ENCODE peak calls at places on chromosomes 16 and 17, in nine cellular contexts. F, L, A, J, R, C, W, Q and U are unnamed samples.
A peak's percentile ranks its signal among the peaks of the same experiment; 100 is the strongest.

GRCh38 chr16:35146031-35146710 is 1686.8 kb downstream of the TP53TG3F start:
- DNase-seq in A (no peak), Q (no peak), J (no peak), W (no peak), C (no peak), F (no peak), R (no peak), L (no peak), U (no peak)

GRCh38 chr16:68247932-68248331 is 2.8 kb downstream of the PLA2G15 start:
- DNase-seq in A (no peak), L (no peak), Q (peak; percentile 40), F (no peak), R (no peak), J (no peak), C (no peak), W (no peak), U (no peak)

GRCh38 chr16:86888240-86889044 is 310.1 kb downstream of the FOXL1 start:
- DNase-seq in R (no peak), L (no peak), Q (no peak), J (peak; percentile 56), F (no peak), A (no peak), W (no peak), C (no peak), U (no peak)

GRCh38 chr17:57608369-57609124 is 136.6 kb downstream of the CCDC182 start:
- DNase-seq in C (no peak), J (no peak), A (no peak), L (no peak), R (no peak), W (no peak), F (peak; percentile 47), Q (no peak), U (no peak)

GRCh38 chr17:66711936-66712335 is 123.0 kb upstream of the CACNG5 start:
- DNase-seq in Q (no peak), R (no peak), F (no peak), C (peak; percentile 7), A (no peak), L (no peak), W (no peak), J (peak; percentile 82), U (no peak)

GRCh38 chr17:64230551-64231408 is 32.3 kb downstream of the TEX2 start:
- DNase-seq in A (no peak), F (no peak), W (peak; percentile 78), R (peak; percentile 97), C (peak; percentile 96), L (no peak), Q (no peak), J (peak; percentile 14), U (peak; percentile 52)

GRCh38 chr16:86865866-86866675 is 287.7 kb downstream of the FOXL1 start:
- DNase-seq in R (peak; percentile 86), L (peak; percentile 86), W (no peak), A (no peak), C (peak; percentile 28), J (no peak), F (no peak), Q (peak; percentile 84), U (peak; percentile 84)

GRCh38 chr17:74990581-74991105 is 3.2 kb downstream of the CDR2L start:
- DNase-seq in C (no peak), Q (peak; percentile 30), J (no peak), F (no peak), L (no peak), A (no peak), W (no peak), R (no peak), U (no peak)

GRCh38 chr16:16110111-16110490 is 113.2 kb downstream of the ABCC6 start:
- DNase-seq in Q (no peak), W (no peak), R (no peak), L (no peak), A (no peak), J (no peak), C (no peak), F (no peak), U (no peak)

GRCh38 chr16:12763517-12763916 is 40.2 kb downstream of the CPPED1 start:
- DNase-seq in Q (no peak), W (no peak), F (no peak), C (no peak), R (peak; percentile 18), J (no peak), L (no peak), A (no peak), U (peak; percentile 16)

GRCh38 chr16:59412275-59412841 is 678.2 kb upstream of the GOT2 start:
- DNase-seq in C (no peak), L (no peak), F (peak; percentile 41), A (peak; percentile 9), J (peak; percentile 67), R (peak; percentile 34), W (no peak), Q (no peak), U (no peak)

GRCh38 chr17:63841350-63842172 is 924 bp downstream of the SMARCD2 start:
- DNase-seq in L (peak; percentile 79), W (no peak), C (peak; percentile 43), F (peak; percentile 71), J (no peak), A (peak; percentile 42), R (peak; percentile 93), Q (peak; percentile 81), U (peak; percentile 47)

GRCh38 chr16:3113765-3114479 is 1.5 kb downstream of the ZNF205 start:
- DNase-seq in L (no peak), C (no peak), A (no peak), F (no peak), R (no peak), W (no peak), Q (no peak), J (peak; percentile 35), U (peak; percentile 36)

GRCh38 chr16:3115011-3115410 is 2.6 kb downstream of the ZNF205 start:
- DNase-seq in Q (no peak), J (no peak), R (no peak), L (no peak), W (no peak), A (no peak), F (no peak), C (no peak), U (no peak)

GRCh38 chr16:3115561-3115960 is 3.2 kb downstream of the ZNF205 start:
- DNase-seq in R (no peak), J (no peak), F (no peak), W (no peak), L (no peak), C (no peak), Q (no peak), A (no peak), U (no peak)

GRCh38 chr16:3112881-3113574 is 642 bp downstream of the ZNF205 start:
- DNase-seq in R (peak; percentile 38), C (no peak), Q (no peak), A (no peak), F (no peak), L (no peak), J (no peak), W (no peak), U (no peak)

DNA sequence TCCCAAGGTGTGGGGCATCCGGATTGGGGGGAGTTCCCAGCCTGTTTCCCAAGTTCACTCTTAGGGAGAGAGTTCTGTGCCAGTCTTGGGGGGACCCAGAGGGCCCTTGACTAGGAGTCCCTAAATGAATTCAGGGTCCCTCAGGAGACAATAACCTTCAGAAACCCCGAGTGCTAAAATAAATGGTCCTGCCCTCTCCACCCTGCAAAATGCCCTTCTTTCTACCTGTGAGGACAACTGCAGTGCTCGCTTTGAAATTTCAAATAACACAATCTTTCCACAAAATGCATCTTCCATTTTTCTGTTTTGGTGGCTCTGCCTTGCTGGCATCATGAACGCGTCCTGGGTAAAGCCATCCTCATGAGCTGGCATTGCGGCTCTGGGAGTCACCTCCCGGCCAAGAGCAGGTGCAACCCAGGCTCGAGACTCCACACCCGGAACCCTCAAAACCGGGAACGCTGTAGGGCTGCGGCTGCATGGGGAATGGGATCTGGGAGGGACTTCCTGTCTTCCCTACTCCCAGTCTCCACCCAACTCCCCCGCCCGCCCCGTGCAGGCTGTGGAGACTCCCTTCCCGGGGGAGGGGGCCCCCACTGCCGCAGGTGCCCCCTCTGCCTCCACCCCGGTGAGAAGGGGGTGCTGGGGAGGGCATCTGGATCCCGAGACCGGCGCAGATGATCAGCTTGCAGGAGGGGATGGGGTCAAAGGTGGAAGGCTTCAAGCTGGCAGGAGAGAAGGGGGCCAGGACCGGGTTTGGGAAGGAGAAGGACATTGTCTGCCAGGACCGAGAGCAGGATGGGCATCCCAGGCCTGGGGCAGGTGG is at the start of gene ZNF205:
- DNase-seq in C (peak; percentile 67), A (no peak), W (no peak), J (peak; percentile 85), F (peak; percentile 85), L (peak; percentile 80), R (peak; percentile 85), Q (peak; percentile 77), U (peak; percentile 85)
- H3K4me3 ChIP-seq in C (peak within 1 kb of the TSS; percentile 94), A (peak within 1 kb of the TSS; percentile 70), W (peak within 1 kb of the TSS; percentile 98), J (peak within 1 kb of the TSS; percentile 84), F (peak within 1 kb of the TSS; percentile 96), L (peak within 1 kb of the TSS; percentile 92), R (peak within 1 kb of the TSS; percentile 87), Q (peak within 1 kb of the TSS; percentile 71), U (peak within 1 kb of the TSS; percentile 85)

DNA sequence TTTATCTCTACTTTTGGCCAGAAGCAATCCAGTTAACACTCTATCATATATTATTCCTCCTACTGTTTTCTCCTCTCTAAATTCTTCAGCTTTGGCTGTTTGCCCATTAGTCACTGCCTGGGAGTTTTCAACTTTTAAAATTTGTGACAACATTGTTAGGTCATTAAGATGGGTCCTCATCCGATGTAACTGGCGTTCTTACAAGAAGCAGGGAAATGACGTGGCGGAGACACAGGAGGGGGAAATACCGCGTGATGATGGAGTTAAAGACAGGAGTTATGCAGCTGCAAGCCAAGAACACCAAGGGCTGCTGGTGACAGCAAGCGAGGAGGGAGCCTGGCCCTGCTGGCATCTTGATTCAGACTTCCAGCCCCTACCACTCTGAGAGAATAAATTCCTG is 34.8 kb upstream of the CPHXL start:
- DNase-seq in R (no peak), J (no peak), C (peak; percentile 3), Q (no peak), A (no peak), F (no peak), W (no peak), L (no peak), U (no peak)
- H3K4me3 ChIP-seq in R (no peak overlapping the region), J (no peak overlapping the region), C (no peak overlapping the region), Q (no peak overlapping the region), A (peak overlapping the region; percentile 17), F (no peak overlapping the region), W (no peak overlapping the region), L (no peak overlapping the region), U (no peak overlapping the region)

DNA sequence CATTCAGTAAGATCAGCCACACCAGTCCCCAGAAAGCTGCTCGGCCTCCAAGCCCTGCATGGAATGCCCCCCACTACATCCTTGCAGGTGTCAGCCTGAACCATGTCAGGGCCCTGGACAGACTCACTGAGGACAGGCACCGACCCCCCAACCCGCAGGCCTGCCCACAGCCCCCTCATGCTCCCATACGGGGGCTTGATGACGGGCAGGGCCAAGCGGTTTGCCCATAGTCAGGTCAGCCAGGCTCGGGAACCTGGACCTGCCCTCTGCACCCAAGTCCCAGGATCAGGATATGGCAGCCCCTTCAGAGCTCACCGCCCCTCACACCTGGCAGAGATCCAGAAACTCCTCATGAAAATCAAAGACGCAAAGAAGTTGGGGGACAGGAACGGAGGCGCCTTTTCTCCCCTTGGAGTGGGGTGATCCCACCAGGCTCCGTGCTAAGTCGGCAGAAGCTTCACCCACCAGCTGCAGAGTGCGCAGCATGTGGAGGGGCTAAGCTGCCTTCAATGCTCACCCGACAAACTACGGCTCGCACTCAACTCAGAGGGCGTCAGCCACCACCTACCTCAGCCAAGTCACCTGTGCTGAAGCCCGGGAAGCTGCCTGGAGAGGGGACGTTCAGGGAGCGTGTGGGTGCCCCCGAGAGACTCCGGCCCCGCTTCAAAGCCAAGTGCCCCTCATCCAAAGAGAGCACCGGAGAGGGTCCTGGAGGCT is 26.5 kb downstream of the GNPTG start:
- DNase-seq in F (no peak), L (no peak), A (no peak), W (no peak), R (no peak), J (no peak), C (no peak), Q (no peak), U (no peak)
- H3K4me3 ChIP-seq in F (peak overlapping the region; percentile 80), L (peak overlapping the region; percentile 68), A (peak overlapping the region; percentile 82), W (peak overlapping the region; percentile 60), R (peak overlapping the region; percentile 81), J (peak overlapping the region; percentile 70), C (peak overlapping the region; percentile 54), Q (peak overlapping the region; percentile 73), U (peak overlapping the region; percentile 93)

GRCh38 chr16:30152517-30152916 is 29.5 kb upstream of the MAPK3 start:
- DNase-seq in W (no peak), L (no peak), R (no peak), Q (no peak), A (no peak), J (no peak), C (no peak), F (no peak), U (no peak)
- H3K4me3 ChIP-seq in W (no peak overlapping the region), L (no peak overlapping the region), R (no peak overlapping the region), Q (no peak overlapping the region), A (no peak overlapping the region), J (no peak overlapping the region), C (no peak overlapping the region), F (no peak overlapping the region), U (no peak overlapping the region)